ENCODE peak calls at places on chromosomes 16 and 17, in ten cellular contexts. One of them, this sample, is unnamed.

GRCh38 chr16:54511181-54511731 is 224.7 kb upstream of the IRX3 start:
- DNase-seq in BJ: peak
- DNase-seq in heart left ventricle: no peak
- DNase-seq in AG04449: peak
- DNase-seq in B cell: no peak
- DNase-seq in H9: no peak
- DNase-seq in cardiac fibroblast: peak
- DNase-seq in choroid plexus epithelial cell: peak
- DNase-seq in cardiac muscle cell: no peak
- DNase-seq in natural killer cell: no peak
- DNase-seq in this sample: peak

GRCh38 chr17:7340179-7340578 is 3.9 kb downstream of the ACAP1 start:
- DNase-seq in cardiac fibroblast: peak
- DNase-seq in BJ: no peak
- DNase-seq in natural killer cell: no peak
- DNase-seq in H9: no peak
- DNase-seq in heart left ventricle: no peak
- DNase-seq in cardiac muscle cell: no peak
- DNase-seq in B cell: no peak
- DNase-seq in AG04449: no peak
- DNase-seq in choroid plexus epithelial cell: no peak
- DNase-seq in this sample: no peak

GRCh38 chr17:66661411-66661843 is 173.5 kb upstream of the CACNG5 start:
- DNase-seq in choroid plexus epithelial cell: peak
- DNase-seq in AG04449: no peak
- DNase-seq in natural killer cell: no peak
- DNase-seq in cardiac muscle cell: no peak
- DNase-seq in cardiac fibroblast: peak
- DNase-seq in B cell: no peak
- DNase-seq in BJ: no peak
- DNase-seq in heart left ventricle: no peak
- DNase-seq in H9: no peak
- DNase-seq in this sample: no peak

GRCh38 chr16:56262148-56262878 is 71.0 kb downstream of the GNAO1 start:
- DNase-seq in cardiac muscle cell: no peak
- DNase-seq in H9: no peak
- DNase-seq in natural killer cell: no peak
- DNase-seq in BJ: no peak
- DNase-seq in heart left ventricle: no peak
- DNase-seq in choroid plexus epithelial cell: no peak
- DNase-seq in B cell: peak
- DNase-seq in AG04449: no peak
- DNase-seq in cardiac fibroblast: no peak
- DNase-seq in this sample: no peak

GRCh38 chr17:47615766-47616424 is 33.8 kb upstream of the KPNB1 start:
- DNase-seq in BJ: no peak
- DNase-seq in cardiac muscle cell: peak
- DNase-seq in AG04449: no peak
- DNase-seq in choroid plexus epithelial cell: peak
- DNase-seq in natural killer cell: no peak
- DNase-seq in cardiac fibroblast: peak
- DNase-seq in heart left ventricle: no peak
- DNase-seq in H9: no peak
- DNase-seq in B cell: no peak
- DNase-seq in this sample: no peak

GRCh38 chr16:1807626-1808025 is 14.1 kb upstream of the IGFALS start:
- DNase-seq in H9: no peak
- DNase-seq in cardiac muscle cell: no peak
- DNase-seq in choroid plexus epithelial cell: no peak
- DNase-seq in heart left ventricle: no peak
- DNase-seq in cardiac fibroblast: no peak
- DNase-seq in BJ: no peak
- DNase-seq in natural killer cell: no peak
- DNase-seq in B cell: no peak
- DNase-seq in AG04449: no peak
- DNase-seq in this sample: no peak

GRCh38 chr16:70390774-70391173 is 44.1 kb downstream of the DDX19A start:
- DNase-seq in B cell: no peak
- DNase-seq in choroid plexus epithelial cell: no peak
- DNase-seq in cardiac fibroblast: no peak
- DNase-seq in heart left ventricle: no peak
- DNase-seq in cardiac muscle cell: no peak
- DNase-seq in AG04449: no peak
- DNase-seq in natural killer cell: no peak
- DNase-seq in H9: no peak
- DNase-seq in BJ: no peak
- DNase-seq in this sample: no peak

GRCh38 chr16:67238278-67238575 is 9.1 kb downstream of the FHOD1 start:
- DNase-seq in natural killer cell: no peak
- DNase-seq in AG04449: no peak
- DNase-seq in H9: no peak
- DNase-seq in cardiac fibroblast: no peak
- DNase-seq in BJ: no peak
- DNase-seq in choroid plexus epithelial cell: no peak
- DNase-seq in cardiac muscle cell: no peak
- DNase-seq in heart left ventricle: no peak
- DNase-seq in B cell: no peak
- DNase-seq in this sample: no peak

GRCh38 chr17:68455756-68456528 is 1.4 kb downstream of the WIPI1 start:
- DNase-seq in natural killer cell: no peak
- DNase-seq in heart left ventricle: no peak
- DNase-seq in BJ: peak
- DNase-seq in AG04449: peak
- DNase-seq in cardiac fibroblast: peak
- DNase-seq in cardiac muscle cell: no peak
- DNase-seq in B cell: no peak
- DNase-seq in choroid plexus epithelial cell: peak
- DNase-seq in H9: no peak
- DNase-seq in this sample: peak

GRCh38 chr17:19650826-19651225 is 2.3 kb downstream of the ALDH3A2 start:
- DNase-seq in heart left ventricle: no peak
- DNase-seq in AG04449: peak
- DNase-seq in natural killer cell: no peak
- DNase-seq in BJ: no peak
- DNase-seq in H9: no peak
- DNase-seq in choroid plexus epithelial cell: no peak
- DNase-seq in B cell: no peak
- DNase-seq in cardiac muscle cell: no peak
- DNase-seq in cardiac fibroblast: peak
- DNase-seq in this sample: no peak

GRCh38 chr17:54666559-54666958 is 234.1 kb upstream of the TOM1L1 start:
- DNase-seq in cardiac muscle cell: no peak
- DNase-seq in choroid plexus epithelial cell: no peak
- DNase-seq in cardiac fibroblast: no peak
- DNase-seq in heart left ventricle: no peak
- DNase-seq in B cell: no peak
- DNase-seq in H9: no peak
- DNase-seq in natural killer cell: no peak
- DNase-seq in BJ: no peak
- DNase-seq in AG04449: no peak
- DNase-seq in this sample: no peak

GRCh38 chr17:54662978-54663876 is 237.4 kb upstream of the TOM1L1 start:
- DNase-seq in B cell: no peak
- DNase-seq in AG04449: no peak
- DNase-seq in H9: peak
- DNase-seq in cardiac muscle cell: no peak
- DNase-seq in heart left ventricle: no peak
- DNase-seq in BJ: no peak
- DNase-seq in choroid plexus epithelial cell: no peak
- DNase-seq in natural killer cell: no peak
- DNase-seq in cardiac fibroblast: no peak
- DNase-seq in this sample: no peak
- TF ChIP-seq CTCF in B cell: no peak
- TF ChIP-seq CTCF in AG04449: no peak
- TF ChIP-seq CTCF in H9: peak
- TF ChIP-seq CTCF in cardiac muscle cell: no peak
- TF ChIP-seq CTCF in heart left ventricle: no peak
- TF ChIP-seq CTCF in BJ: no peak
- TF ChIP-seq CTCF in choroid plexus epithelial cell: no peak
- TF ChIP-seq CTCF in natural killer cell: no peak
- TF ChIP-seq CTCF in cardiac fibroblast: no peak
- TF ChIP-seq CTCF in this sample: no peak

DNA sequence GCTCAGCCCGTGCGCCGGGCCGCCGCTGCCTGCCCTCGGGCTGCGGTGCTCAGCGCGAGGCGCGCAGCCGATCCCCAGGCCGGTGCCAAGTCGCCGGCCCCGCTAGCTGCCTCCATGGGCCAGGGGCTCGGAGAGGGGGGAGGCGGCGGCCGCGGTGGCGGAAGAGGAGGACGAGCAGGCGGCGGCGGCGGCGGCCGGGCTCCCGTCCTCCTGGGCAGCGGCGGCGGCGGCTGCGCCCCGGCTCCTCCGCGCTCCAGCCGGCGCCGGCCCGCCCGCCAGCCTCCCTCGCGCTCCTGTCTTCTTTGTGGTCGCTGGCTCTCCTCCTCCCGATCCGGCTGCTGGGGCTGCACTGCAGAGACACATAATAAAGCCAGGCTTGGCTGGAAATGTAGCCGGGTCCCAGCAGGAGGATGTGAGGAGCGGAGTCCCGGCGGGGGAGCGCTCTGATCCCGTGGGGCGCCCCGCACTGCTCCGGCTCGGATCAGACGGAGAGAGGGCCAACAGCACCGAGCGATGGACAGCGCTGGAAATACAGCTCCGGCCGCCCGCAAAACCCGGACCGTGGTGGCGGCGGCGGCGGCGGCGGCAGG is 924 bp upstream of the ZNF423 start:
- DNase-seq in choroid plexus epithelial cell: peak
- DNase-seq in cardiac fibroblast: peak
- DNase-seq in cardiac muscle cell: peak
- DNase-seq in B cell: no peak
- DNase-seq in AG04449: peak
- DNase-seq in natural killer cell: no peak
- DNase-seq in BJ: no peak
- DNase-seq in heart left ventricle: peak
- DNase-seq in H9: peak
- DNase-seq in this sample: peak
- TF ChIP-seq CTCF in choroid plexus epithelial cell: peak
- TF ChIP-seq CTCF in cardiac fibroblast: peak
- TF ChIP-seq CTCF in cardiac muscle cell: peak
- TF ChIP-seq CTCF in B cell: no peak
- TF ChIP-seq CTCF in AG04449: peak
- TF ChIP-seq CTCF in natural killer cell: no peak
- TF ChIP-seq CTCF in BJ: peak
- TF ChIP-seq CTCF in heart left ventricle: no peak
- TF ChIP-seq CTCF in H9: no peak
- TF ChIP-seq CTCF in this sample: peak

GRCh38 chr17:43170140-43170765 is 761 bp upstream of the NBR1 start:
- DNase-seq in choroid plexus epithelial cell: peak
- DNase-seq in AG04449: peak
- DNase-seq in BJ: peak
- DNase-seq in B cell: peak
- DNase-seq in natural killer cell: peak
- DNase-seq in heart left ventricle: peak
- DNase-seq in H9: peak
- DNase-seq in cardiac fibroblast: peak
- DNase-seq in cardiac muscle cell: peak
- DNase-seq in this sample: peak

GRCh38 chr17:43171761-43172487 is 910 bp downstream of the NBR1 start:
- DNase-seq in heart left ventricle: peak
- DNase-seq in choroid plexus epithelial cell: peak
- DNase-seq in AG04449: peak
- DNase-seq in BJ: peak
- DNase-seq in B cell: no peak
- DNase-seq in cardiac muscle cell: peak
- DNase-seq in H9: no peak
- DNase-seq in cardiac fibroblast: peak
- DNase-seq in natural killer cell: no peak
- DNase-seq in this sample: peak

GRCh38 chr17:43169561-43170139 is 1.4 kb upstream of the NBR1 start:
- DNase-seq in BJ: no peak
- DNase-seq in AG04449: no peak
- DNase-seq in H9: peak
- DNase-seq in natural killer cell: peak
- DNase-seq in cardiac muscle cell: no peak
- DNase-seq in heart left ventricle: peak
- DNase-seq in cardiac fibroblast: no peak
- DNase-seq in B cell: no peak
- DNase-seq in choroid plexus epithelial cell: peak
- DNase-seq in this sample: no peak

GRCh38 chr17:43175213-43176118 is 4.5 kb downstream of the NBR1 start:
- DNase-seq in B cell: no peak
- DNase-seq in natural killer cell: no peak
- DNase-seq in cardiac muscle cell: no peak
- DNase-seq in AG04449: peak
- DNase-seq in choroid plexus epithelial cell: peak
- DNase-seq in heart left ventricle: no peak
- DNase-seq in BJ: peak
- DNase-seq in H9: no peak
- DNase-seq in cardiac fibroblast: peak
- DNase-seq in this sample: no peak

DNA sequence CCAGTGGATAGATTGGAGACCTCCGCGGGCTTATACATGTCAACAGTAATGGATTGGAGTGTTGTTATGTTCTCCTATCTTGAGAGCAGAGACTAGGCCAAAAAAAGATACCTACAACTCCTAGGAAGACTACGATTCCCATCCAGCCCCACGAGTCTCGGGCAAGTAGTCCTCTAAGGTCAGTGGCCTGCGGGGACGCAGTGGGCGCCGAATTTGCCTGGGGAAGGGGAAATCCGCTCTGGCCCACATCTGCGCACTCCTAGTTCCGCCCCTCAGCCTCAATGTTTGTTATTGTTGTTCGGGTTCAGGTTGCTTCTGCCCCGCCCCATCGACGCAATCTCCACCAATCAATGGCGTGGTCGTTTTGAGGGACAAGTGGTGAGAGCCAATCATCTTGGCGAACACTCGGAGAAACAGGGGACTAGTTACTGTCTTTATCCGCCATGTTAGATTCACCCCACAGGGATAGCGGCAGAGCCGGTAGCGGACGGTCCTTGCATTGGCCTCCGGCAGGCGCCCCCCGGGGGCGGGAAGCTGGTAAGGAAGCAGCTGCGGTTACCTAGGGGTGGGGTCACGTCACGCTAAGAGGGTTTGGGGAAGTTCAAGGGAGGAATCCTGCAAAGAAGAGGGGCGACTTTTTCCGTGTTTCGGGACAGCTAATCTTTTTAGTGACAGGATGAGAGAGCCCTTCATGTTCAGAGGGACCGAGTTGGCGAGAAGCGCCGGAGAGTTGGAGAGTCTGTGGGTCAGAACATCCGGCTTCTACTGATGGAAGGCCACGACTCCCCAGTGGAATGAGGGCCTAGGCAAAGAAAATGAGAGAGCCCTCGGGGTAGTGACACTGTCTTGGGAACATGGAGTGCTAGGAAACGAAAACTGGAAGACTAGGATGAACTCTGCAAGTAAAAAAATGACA is at the start of gene NBR1:
- DNase-seq in natural killer cell: peak
- DNase-seq in AG04449: peak
- DNase-seq in BJ: peak
- DNase-seq in cardiac muscle cell: peak
- DNase-seq in cardiac fibroblast: peak
- DNase-seq in choroid plexus epithelial cell: peak
- DNase-seq in B cell: peak
- DNase-seq in heart left ventricle: peak
- DNase-seq in H9: peak
- DNase-seq in this sample: peak
- TF ChIP-seq CTCF in natural killer cell: no peak
- TF ChIP-seq CTCF in AG04449: no peak
- TF ChIP-seq CTCF in BJ: peak
- TF ChIP-seq CTCF in cardiac muscle cell: peak
- TF ChIP-seq CTCF in cardiac fibroblast: no peak
- TF ChIP-seq CTCF in choroid plexus epithelial cell: peak
- TF ChIP-seq CTCF in B cell: no peak
- TF ChIP-seq CTCF in heart left ventricle: no peak
- TF ChIP-seq CTCF in H9: peak
- TF ChIP-seq CTCF in this sample: peak

GRCh38 chr16:12171206-12171605 is 194.7 kb downstream of the SNX29 start:
- DNase-seq in cardiac muscle cell: no peak
- DNase-seq in H9: no peak
- DNase-seq in cardiac fibroblast: no peak
- DNase-seq in natural killer cell: no peak
- DNase-seq in choroid plexus epithelial cell: no peak
- DNase-seq in heart left ventricle: no peak
- DNase-seq in AG04449: no peak
- DNase-seq in B cell: no peak
- DNase-seq in BJ: no peak
- DNase-seq in this sample: no peak
- TF ChIP-seq CTCF in cardiac muscle cell: no peak
- TF ChIP-seq CTCF in H9: no peak
- TF ChIP-seq CTCF in cardiac fibroblast: no peak
- TF ChIP-seq CTCF in natural killer cell: no peak
- TF ChIP-seq CTCF in choroid plexus epithelial cell: no peak
- TF ChIP-seq CTCF in heart left ventricle: no peak
- TF ChIP-seq CTCF in AG04449: no peak
- TF ChIP-seq CTCF in B cell: no peak
- TF ChIP-seq CTCF in BJ: no peak
- TF ChIP-seq CTCF in this sample: no peak

This sample was measured in AG09319.